ENCODE peak calls at places on chromosomes 1 and 21, in five cellular contexts. T is fibroblast of lung, E is PC-9, W is mucosa of descending colon, B is psoas muscle. Z is an unnamed sample.

GRCh38 chr1:6969106-6969505 is 183.9 kb downstream of the CAMTA1 start:
- DNase-seq in B (no peak), E (no peak), W (no peak), T (peak; percentile 93), Z (no peak)

GRCh38 chr1:109521465-109521951 is 12.0 kb upstream of the AMIGO1 start:
- DNase-seq in E (no peak), W (no peak), T (no peak), B (no peak), Z (no peak)

GRCh38 chr21:35611752-35612151 is 448.6 kb downstream of the SETD4 start:
- DNase-seq in W (no peak), B (no peak), T (peak; percentile 67), E (no peak), Z (no peak)

GRCh38 chr1:1124786-1125642 is 9.1 kb upstream of the C1orf159 start:
- DNase-seq in B (peak; percentile 11), T (no peak), W (peak; percentile 95), E (peak; percentile 51), Z (no peak)

GRCh38 chr1:161313554-161314200 is 504 bp upstream of the SDHC start:
- DNase-seq in W (no peak), E (no peak), B (no peak), T (no peak), Z (no peak)

GRCh38 chr1:230271396-230272035 is 154.6 kb downstream of the PGBD5 start:
- DNase-seq in E (no peak), T (no peak), B (no peak), W (no peak), Z (peak; percentile 38)

GRCh38 chr1:159014003-159014571 is 4.4 kb downstream of the IFI16 start:
- DNase-seq in T (no peak), W (no peak), B (no peak), E (no peak), Z (no peak)

GRCh38 chr1:204647114-204647804 is 38.3 kb downstream of the LRRN2 start:
- DNase-seq in E (peak; percentile 92), W (no peak), T (peak; percentile 79), B (no peak), Z (no peak)

GRCh38 chr1:193606035-193606434 is 419.6 kb upstream of the B3GALT2 start:
- DNase-seq in W (no peak), T (no peak), B (no peak), E (no peak), Z (no peak)

GRCh38 chr1:191913234-191913948 is 244.9 kb upstream of the RGS18 start:
- DNase-seq in T (no peak), B (no peak), W (no peak), E (no peak), Z (no peak)

GRCh38 chr21:22235866-22236590 is 1237.8 kb downstream of the NCAM2 start:
- DNase-seq in E (no peak), B (no peak), T (no peak), W (no peak), Z (no peak)

GRCh38 chr1:115068780-115069179 is 20.5 kb downstream of the TSPAN2 start:
- DNase-seq in B (no peak), W (no peak), T (no peak), E (peak; percentile 31), Z (no peak)

GRCh38 chr1:153525088-153525713 is 10.6 kb downstream of the S100A6 start:
- DNase-seq in W (no peak), E (no peak), T (peak; percentile 52), B (peak; percentile 27), Z (no peak)

GRCh38 chr1:152497273-152497672 is 13.3 kb upstream of the LCE5A start:
- DNase-seq in W (no peak), T (no peak), E (no peak), B (no peak), Z (no peak)

GRCh38 chr1:199545780-199546179 is 481.7 kb upstream of the NR5A2 start:
- DNase-seq in E (peak; percentile 79), T (no peak), W (no peak), B (no peak), Z (no peak)

GRCh38 chr1:198681831-198682756 is 43.3 kb downstream of the PTPRC start:
- DNase-seq in W (peak; percentile 69), E (peak; percentile 75), T (peak; percentile 98), B (peak; percentile 31), Z (peak; percentile 67)

GRCh38 chr21:36854391-36854790 is 112.1 kb downstream of the HLCS start:
- DNase-seq in E (no peak), B (no peak), W (no peak), T (no peak), Z (no peak)

GRCh38 chr1:165187020-165187628 is 169.4 kb downstream of the LMX1A start:
- DNase-seq in W (no peak), T (no peak), E (no peak), B (no peak), Z (no peak)

GRCh38 chr21:46035809-46036695 is 54.5 kb downstream of the COL6A1 start:
- DNase-seq in W (peak; percentile 71), T (peak; percentile 83), B (peak; percentile 71), E (no peak), Z (peak; percentile 59)

GRCh38 chr1:115815694-115816093 is 25.2 kb downstream of the NHLH2 start:
- DNase-seq in W (no peak), B (no peak), E (no peak), T (no peak), Z (no peak)

GRCh38 chr21:16851054-16851453 is 661.8 kb upstream of the CXADR start:
- DNase-seq in E (no peak), W (no peak), T (no peak), B (no peak), Z (no peak)

GRCh38 chr1:156378557-156378956 is 9.5 kb downstream of the RHBG start:
- DNase-seq in W (no peak), E (no peak), B (no peak), T (no peak), Z (peak; percentile 36)

GRCh38 chr1:8073116-8073855 is 47.2 kb upstream of the ERRFI1 start:
- DNase-seq in E (no peak), B (peak; percentile 25), T (no peak), W (no peak), Z (no peak)

GRCh38 chr1:209266590-209267172 is 316.8 kb upstream of the CAMK1G start:
- DNase-seq in E (no peak), B (no peak), W (no peak), T (peak; percentile 32), Z (no peak)

GRCh38 chr21:35648512-35648911 is 411.8 kb downstream of the SETD4 start:
- DNase-seq in W (no peak), E (no peak), B (no peak), T (no peak), Z (no peak)

GRCh38 chr1:212062832-212063438 is 27.4 kb downstream of the DTL start:
- DNase-seq in W (no peak), E (no peak), T (peak; percentile 43), B (no peak), Z (no peak)

GRCh38 chr1:201252833-201253810 is 30.2 kb upstream of the PKP1 start:
- DNase-seq in T (no peak), W (no peak), E (no peak), B (no peak), Z (no peak)

GRCh38 chr1:238944028-238944427 is 442.3 kb upstream of the CHRM3 start:
- DNase-seq in W (no peak), E (no peak), B (no peak), T (no peak), Z (no peak)
- H3K9me3 ChIP-seq in W (peaks cover 2% of the 10 kb centered on the region), E (no peaks in the 10 kb centered on the region), B (no peaks in the 10 kb centered on the region), T (no peaks in the 10 kb centered on the region), Z (no peaks in the 10 kb centered on the region)

GRCh38 chr1:84603941-84604830 is 29.9 kb upstream of the CTBS start:
- DNase-seq in B (no peak), W (no peak), E (peak; percentile 97), T (peak; percentile 90), Z (no peak)
- H3K9me3 ChIP-seq in B (no peaks in the 10 kb centered on the region), W (peaks cover 31% of the 10 kb centered on the region), E (peaks cover 10% of the 10 kb centered on the region), T (peaks cover 2% of the 10 kb centered on the region), Z (peaks cover 6% of the 10 kb centered on the region)

GRCh38 chr1:2999138-2999537 is 22.1 kb upstream of the ACTRT2 start:
- DNase-seq in T (no peak), B (no peak), E (no peak), W (no peak), Z (no peak)
- H3K9me3 ChIP-seq in T (no peaks in the 10 kb centered on the region), B (no peaks in the 10 kb centered on the region), E (no peaks in the 10 kb centered on the region), W (peaks cover 15% of the 10 kb centered on the region), Z (peaks cover 8% of the 10 kb centered on the region)

GRCh38 chr1:79059361-79059760 is 52.8 kb upstream of the ADGRL4 start:
- DNase-seq in B (no peak), W (no peak), T (peak; percentile 55), E (no peak), Z (no peak)
- H3K9me3 ChIP-seq in B (peaks cover 9% of the 10 kb centered on the region), W (peaks cover 12% of the 10 kb centered on the region), T (no peaks in the 10 kb centered on the region), E (peaks cover 6% of the 10 kb centered on the region), Z (no peaks in the 10 kb centered on the region)

GRCh38 chr1:26114165-26114927 is 2.7 kb downstream of the PDIK1L start:
- DNase-seq in W (no peak), E (no peak), T (no peak), B (no peak), Z (no peak)
- H3K9me3 ChIP-seq in W (no peaks in the 10 kb centered on the region), E (no peaks in the 10 kb centered on the region), T (no peaks in the 10 kb centered on the region), B (no peaks in the 10 kb centered on the region), Z (no peaks in the 10 kb centered on the region)

DNA sequence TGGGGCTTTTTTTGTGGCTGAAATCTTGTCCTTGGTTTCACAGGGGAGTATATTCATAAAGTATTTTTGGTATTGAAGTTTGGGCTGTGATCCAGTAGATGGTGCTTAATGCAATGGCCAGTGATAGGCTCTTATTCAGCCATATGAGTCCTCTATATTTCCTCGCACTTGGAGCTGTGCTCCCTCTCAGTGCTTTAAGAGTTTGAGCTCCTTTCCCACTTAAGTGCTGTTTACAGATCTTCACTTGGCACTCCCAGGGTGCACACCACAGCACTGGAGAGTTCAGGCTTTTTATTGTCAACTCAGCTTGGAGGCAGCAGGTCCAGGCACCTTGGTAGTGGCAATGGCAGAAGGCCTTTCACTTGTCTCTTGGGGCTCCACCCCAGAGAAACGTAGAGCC is 54.9 kb downstream of the DRAM2 start:
- DNase-seq in B (no peak), T (no peak), W (no peak), E (no peak), Z (no peak)
- H3K9me3 ChIP-seq in B (peaks cover 4% of the 10 kb centered on the region), T (no peaks in the 10 kb centered on the region), W (no peaks in the 10 kb centered on the region), E (peaks cover 17% of the 10 kb centered on the region), Z (no peaks in the 10 kb centered on the region)

GRCh38 chr21:8991088-8991907 is 1530.1 kb upstream of the TPTE start:
- DNase-seq in W (no peak), B (no peak), T (peak; percentile 59), E (peak; percentile 33), Z (no peak)

GRCh38 chr21:8991968-8992621 is 1529.3 kb upstream of the TPTE start:
- DNase-seq in T (peak; percentile 52), E (peak; percentile 26), W (no peak), B (no peak), Z (no peak)

GRCh38 chr21:8993284-8993942 is 1528.0 kb upstream of the TPTE start:
- DNase-seq in B (no peak), W (no peak), T (no peak), E (peak; percentile 32), Z (no peak)

GRCh38 chr21:8993943-8994639 is 1527.3 kb upstream of the TPTE start:
- DNase-seq in W (no peak), B (no peak), E (peak; percentile 34), T (peak; percentile 40), Z (no peak)

DNA sequence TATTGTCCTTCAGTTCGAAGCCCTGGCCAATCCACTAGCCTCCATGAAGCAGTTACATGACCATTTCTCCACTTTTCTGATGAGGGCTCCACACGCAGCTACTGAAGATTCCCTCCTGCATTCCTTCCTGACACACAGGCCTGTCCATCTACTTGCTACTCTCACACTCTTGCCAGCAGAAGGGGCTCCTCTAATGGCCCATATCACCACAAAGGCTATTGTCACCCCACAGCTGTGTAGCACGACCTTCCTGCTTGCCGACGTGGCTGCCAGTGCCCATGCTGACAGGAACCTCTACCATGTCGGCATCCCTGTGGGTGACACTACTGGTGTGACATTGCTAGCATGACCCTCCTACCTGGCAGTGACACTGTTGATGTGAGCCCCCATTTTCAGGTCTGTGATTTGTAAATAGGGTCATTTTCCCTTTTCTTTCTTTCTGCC is 1528.6 kb upstream of the TPTE start:
- DNase-seq in T (peak; percentile 69), W (peak; percentile 47), B (no peak), E (peak; percentile 34), Z (no peak)
- H3K9me3 ChIP-seq in T (peaks cover 11% of the 10 kb centered on the region), W (peaks cover 69% of the 10 kb centered on the region), B (no peaks in the 10 kb centered on the region), E (no peaks in the 10 kb centered on the region), Z (no peaks in the 10 kb centered on the region)

Z was measured in upper lobe of right lung.